ENCODE peak calls at places on chromosomes 12 and 14, in ten cellular contexts. One of them, this sample, is unnamed. For H3K4me1, the result is how much of the 10 kb centered on the place peaks cover.

GRCh38 chr14:23300687-23301223 is 1.9 kb downstream of the PPP1R3E start:
- DNase-seq in heart left ventricle: peak
- DNase-seq in body of pancreas: peak
- DNase-seq in stomach: no peak
- DNase-seq in IMR-90: peak
- DNase-seq in endothelial cell of umbilical vein: peak
- DNase-seq in adrenal gland: peak
- DNase-seq in H1: no peak
- DNase-seq in A549: no peak
- DNase-seq in sigmoid colon: peak
- DNase-seq in this sample: peak

GRCh38 chr12:32149489-32149888 is 42.8 kb downstream of the BICD1 start:
- DNase-seq in heart left ventricle: no peak
- DNase-seq in body of pancreas: no peak
- DNase-seq in stomach: no peak
- DNase-seq in IMR-90: no peak
- DNase-seq in endothelial cell of umbilical vein: no peak
- DNase-seq in adrenal gland: no peak
- DNase-seq in H1: no peak
- DNase-seq in A549: no peak
- DNase-seq in sigmoid colon: no peak
- DNase-seq in this sample: no peak

GRCh38 chr14:31420013-31420318 is 384 bp downstream of the HEATR5A start:
- DNase-seq in heart left ventricle: peak
- DNase-seq in body of pancreas: peak
- DNase-seq in stomach: peak
- DNase-seq in IMR-90: no peak
- DNase-seq in endothelial cell of umbilical vein: no peak
- DNase-seq in adrenal gland: peak
- DNase-seq in H1: no peak
- DNase-seq in A549: peak
- DNase-seq in sigmoid colon: peak
- DNase-seq in this sample: peak

GRCh38 chr14:52369305-52369781 is 55.2 kb downstream of the PTGER2 start:
- DNase-seq in heart left ventricle: peak
- DNase-seq in body of pancreas: no peak
- DNase-seq in stomach: no peak
- DNase-seq in IMR-90: peak
- DNase-seq in endothelial cell of umbilical vein: no peak
- DNase-seq in adrenal gland: no peak
- DNase-seq in H1: no peak
- DNase-seq in A549: no peak
- DNase-seq in sigmoid colon: no peak
- DNase-seq in this sample: peak

GRCh38 chr12:111412007-111412829 is 6.5 kb downstream of the SH2B3 start:
- DNase-seq in heart left ventricle: peak
- DNase-seq in body of pancreas: no peak
- DNase-seq in stomach: no peak
- DNase-seq in IMR-90: no peak
- DNase-seq in endothelial cell of umbilical vein: peak
- DNase-seq in adrenal gland: no peak
- DNase-seq in H1: no peak
- DNase-seq in A549: no peak
- DNase-seq in sigmoid colon: no peak
- DNase-seq in this sample: no peak

GRCh38 chr12:106722854-106723253 is 51.6 kb upstream of the RIC8B start:
- DNase-seq in heart left ventricle: no peak
- DNase-seq in body of pancreas: no peak
- DNase-seq in stomach: no peak
- DNase-seq in IMR-90: no peak
- DNase-seq in endothelial cell of umbilical vein: no peak
- DNase-seq in adrenal gland: no peak
- DNase-seq in H1: no peak
- DNase-seq in A549: no peak
- DNase-seq in sigmoid colon: no peak
- DNase-seq in this sample: no peak

GRCh38 chr12:123062682-123063426 is 82.4 kb downstream of the ARL6IP4 start:
- DNase-seq in heart left ventricle: peak
- DNase-seq in body of pancreas: peak
- DNase-seq in stomach: peak
- DNase-seq in IMR-90: peak
- DNase-seq in endothelial cell of umbilical vein: peak
- DNase-seq in adrenal gland: peak
- DNase-seq in H1: no peak
- DNase-seq in A549: peak
- DNase-seq in sigmoid colon: no peak
- DNase-seq in this sample: peak

GRCh38 chr12:102093319-102093718 is 26.6 kb downstream of the NUP37 start:
- DNase-seq in heart left ventricle: no peak
- DNase-seq in body of pancreas: no peak
- DNase-seq in stomach: no peak
- DNase-seq in IMR-90: peak
- DNase-seq in endothelial cell of umbilical vein: no peak
- DNase-seq in adrenal gland: no peak
- DNase-seq in H1: no peak
- DNase-seq in A549: no peak
- DNase-seq in sigmoid colon: no peak
- DNase-seq in this sample: no peak

GRCh38 chr14:21069388-21070082 is 569 bp upstream of the ARHGEF40 start:
- DNase-seq in heart left ventricle: peak
- DNase-seq in body of pancreas: peak
- DNase-seq in stomach: no peak
- DNase-seq in IMR-90: peak
- DNase-seq in endothelial cell of umbilical vein: no peak
- DNase-seq in adrenal gland: peak
- DNase-seq in H1: no peak
- DNase-seq in A549: no peak
- DNase-seq in sigmoid colon: no peak
- DNase-seq in this sample: peak

GRCh38 chr14:95240859-95241813 is 78.6 kb downstream of the CLMN start:
- DNase-seq in heart left ventricle: no peak
- DNase-seq in body of pancreas: no peak
- DNase-seq in stomach: no peak
- DNase-seq in IMR-90: no peak
- DNase-seq in endothelial cell of umbilical vein: no peak
- DNase-seq in adrenal gland: no peak
- DNase-seq in H1: no peak
- DNase-seq in A549: no peak
- DNase-seq in sigmoid colon: no peak
- DNase-seq in this sample: peak

GRCh38 chr12:117968084-117968789 is 553 bp downstream of the KSR2 start:
- DNase-seq in heart left ventricle: no peak
- DNase-seq in body of pancreas: no peak
- DNase-seq in stomach: no peak
- DNase-seq in IMR-90: no peak
- DNase-seq in endothelial cell of umbilical vein: no peak
- DNase-seq in adrenal gland: no peak
- DNase-seq in H1: no peak
- DNase-seq in A549: no peak
- DNase-seq in sigmoid colon: peak
- DNase-seq in this sample: no peak

GRCh38 chr12:124295431-124296058 is 652 bp downstream of the RFLNA start:
- DNase-seq in heart left ventricle: no peak
- DNase-seq in body of pancreas: no peak
- DNase-seq in stomach: no peak
- DNase-seq in IMR-90: no peak
- DNase-seq in endothelial cell of umbilical vein: no peak
- DNase-seq in adrenal gland: no peak
- DNase-seq in H1: no peak
- DNase-seq in A549: no peak
- DNase-seq in sigmoid colon: no peak
- DNase-seq in this sample: no peak

GRCh38 chr14:73221945-73222344 is 15.4 kb upstream of the PAPLN start:
- DNase-seq in heart left ventricle: no peak
- DNase-seq in body of pancreas: no peak
- DNase-seq in stomach: no peak
- DNase-seq in IMR-90: peak
- DNase-seq in endothelial cell of umbilical vein: peak
- DNase-seq in adrenal gland: no peak
- DNase-seq in H1: no peak
- DNase-seq in A549: no peak
- DNase-seq in sigmoid colon: no peak
- DNase-seq in this sample: no peak

GRCh38 chr14:73227812-73228781 is 9.2 kb upstream of the PAPLN start:
- DNase-seq in heart left ventricle: peak
- DNase-seq in body of pancreas: peak
- DNase-seq in stomach: no peak
- DNase-seq in IMR-90: peak
- DNase-seq in endothelial cell of umbilical vein: peak
- DNase-seq in adrenal gland: no peak
- DNase-seq in H1: no peak
- DNase-seq in A549: peak
- DNase-seq in sigmoid colon: peak
- DNase-seq in this sample: peak

DNA sequence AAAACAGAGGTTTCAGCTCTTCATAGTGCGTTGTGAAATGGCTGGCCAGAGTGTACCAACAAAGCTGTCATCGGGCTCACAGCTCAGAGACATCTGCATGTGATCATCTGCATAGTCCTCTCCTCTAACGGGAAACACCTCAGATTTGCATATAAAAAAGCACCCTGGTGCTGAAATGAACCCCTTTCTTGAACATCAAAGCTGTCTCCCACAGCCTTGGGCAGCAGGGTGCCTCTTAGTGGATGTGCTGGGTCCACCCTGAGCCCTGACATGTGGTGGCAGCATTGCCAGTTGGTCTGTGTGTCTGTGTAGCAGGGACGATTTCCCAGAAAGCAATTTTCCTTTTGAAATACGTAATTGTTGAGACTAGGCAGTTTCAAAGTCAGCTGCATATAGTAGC is 14.3 kb upstream of the PAPLN start:
- DNase-seq in heart left ventricle: no peak
- DNase-seq in body of pancreas: no peak
- DNase-seq in stomach: no peak
- DNase-seq in IMR-90: no peak
- DNase-seq in endothelial cell of umbilical vein: no peak
- DNase-seq in adrenal gland: no peak
- DNase-seq in H1: no peak
- DNase-seq in A549: no peak
- DNase-seq in sigmoid colon: no peak
- DNase-seq in this sample: no peak
- TF ChIP-seq POLR2A in heart left ventricle: no peak
- TF ChIP-seq POLR2A in body of pancreas: no peak
- TF ChIP-seq POLR2A in stomach: no peak
- TF ChIP-seq POLR2A in IMR-90: no peak
- TF ChIP-seq POLR2A in endothelial cell of umbilical vein: no peak
- TF ChIP-seq POLR2A in adrenal gland: no peak
- TF ChIP-seq POLR2A in H1: no peak
- TF ChIP-seq POLR2A in A549: no peak
- TF ChIP-seq POLR2A in sigmoid colon: no peak
- TF ChIP-seq POLR2A in this sample: no peak

DNA sequence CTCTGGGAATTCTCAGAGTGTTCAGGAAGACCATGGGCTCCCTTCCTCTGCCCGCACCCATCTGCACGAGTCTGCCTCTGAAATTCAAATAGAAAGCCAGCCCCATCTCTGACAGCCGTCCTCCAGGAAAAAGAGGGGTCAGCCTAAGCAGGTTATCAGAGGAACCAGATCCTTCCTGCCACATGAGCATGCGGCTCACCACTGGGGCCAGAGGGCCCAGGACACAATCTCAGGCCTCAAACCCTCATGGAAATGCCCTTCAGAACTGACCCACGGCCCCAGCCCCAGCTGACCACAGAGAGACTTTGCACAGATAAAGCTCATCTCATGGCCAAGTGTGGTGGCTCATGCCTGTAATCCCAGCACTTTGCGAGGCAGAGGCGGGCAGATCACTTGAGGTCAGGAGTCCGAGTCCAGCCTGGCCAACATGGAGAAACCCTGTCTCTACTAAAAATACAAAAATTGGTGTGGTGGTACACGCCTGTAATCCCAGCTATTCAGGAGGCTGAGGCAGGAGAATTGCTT is 23.2 kb downstream of the PXN start:
- DNase-seq in heart left ventricle: no peak
- DNase-seq in body of pancreas: no peak
- DNase-seq in stomach: no peak
- DNase-seq in IMR-90: no peak
- DNase-seq in endothelial cell of umbilical vein: peak
- DNase-seq in adrenal gland: no peak
- DNase-seq in H1: no peak
- DNase-seq in A549: no peak
- DNase-seq in sigmoid colon: no peak
- DNase-seq in this sample: no peak
- H3K4me1 ChIP-seq in heart left ventricle: half or more
- H3K4me1 ChIP-seq in body of pancreas: under half
- H3K4me1 ChIP-seq in stomach: half or more
- H3K4me1 ChIP-seq in IMR-90: under half
- H3K4me1 ChIP-seq in endothelial cell of umbilical vein: half or more
- H3K4me1 ChIP-seq in adrenal gland: half or more
- H3K4me1 ChIP-seq in H1: under half
- H3K4me1 ChIP-seq in A549: half or more
- H3K4me1 ChIP-seq in sigmoid colon: half or more
- H3K4me1 ChIP-seq in this sample: under half

DNA sequence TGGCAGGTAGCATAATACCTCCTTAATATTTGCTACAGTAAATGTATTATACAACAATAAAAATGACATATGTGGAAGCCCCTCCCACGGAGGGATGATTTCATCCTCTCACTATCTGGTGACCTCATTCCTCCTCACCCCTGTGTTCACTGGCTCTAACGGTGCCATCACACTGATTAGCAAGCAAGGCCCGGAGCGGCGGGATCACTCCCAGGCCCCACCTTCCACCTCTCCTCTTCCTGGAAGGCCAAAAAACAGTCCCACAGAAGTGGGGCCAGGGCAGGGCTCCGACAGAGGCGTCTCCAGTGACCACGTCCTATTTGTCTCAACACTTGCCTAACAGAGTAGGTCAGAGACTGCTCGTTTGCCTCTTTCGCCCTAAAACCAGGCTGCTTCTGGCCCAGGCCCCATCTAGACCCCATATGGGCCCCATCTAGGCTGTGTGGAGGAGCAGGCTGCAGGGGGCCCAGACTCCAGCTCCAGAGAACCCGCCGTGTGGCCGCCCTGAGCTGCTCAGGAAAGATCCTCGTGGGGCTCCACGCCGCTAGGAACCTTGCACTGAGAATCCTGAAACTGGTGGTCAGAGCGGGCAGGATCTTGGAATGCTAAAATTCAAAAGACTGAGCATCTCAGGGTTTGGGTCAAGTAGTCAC is 3.7 kb downstream of the SELPLG start:
- DNase-seq in heart left ventricle: peak
- DNase-seq in body of pancreas: peak
- DNase-seq in stomach: no peak
- DNase-seq in IMR-90: peak
- DNase-seq in endothelial cell of umbilical vein: peak
- DNase-seq in adrenal gland: no peak
- DNase-seq in H1: no peak
- DNase-seq in A549: peak
- DNase-seq in sigmoid colon: no peak
- DNase-seq in this sample: no peak
- TF ChIP-seq POLR2A in heart left ventricle: no peak
- TF ChIP-seq POLR2A in body of pancreas: no peak
- TF ChIP-seq POLR2A in stomach: no peak
- TF ChIP-seq POLR2A in IMR-90: no peak
- TF ChIP-seq POLR2A in endothelial cell of umbilical vein: no peak
- TF ChIP-seq POLR2A in adrenal gland: no peak
- TF ChIP-seq POLR2A in H1: no peak
- TF ChIP-seq POLR2A in A549: no peak
- TF ChIP-seq POLR2A in sigmoid colon: no peak
- TF ChIP-seq POLR2A in this sample: no peak

DNA sequence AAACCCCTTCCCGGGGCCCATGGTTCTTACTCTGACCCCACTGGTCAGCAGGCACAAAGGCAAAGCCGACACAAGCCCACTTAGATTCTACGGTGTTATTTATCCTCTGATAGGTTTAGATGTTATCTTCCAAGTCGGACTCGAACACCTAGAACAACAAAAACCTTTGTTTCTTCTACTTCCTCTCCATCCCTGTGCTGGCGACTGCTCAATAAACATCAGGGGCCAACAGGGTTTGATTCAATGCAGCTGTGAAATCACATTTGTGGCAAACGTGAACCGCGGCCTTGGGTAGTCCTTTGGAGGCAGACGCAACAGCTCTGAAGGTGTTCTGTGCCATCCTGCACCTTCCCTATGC is 87.1 kb downstream of the CHGA start:
- DNase-seq in heart left ventricle: no peak
- DNase-seq in body of pancreas: no peak
- DNase-seq in stomach: no peak
- DNase-seq in IMR-90: no peak
- DNase-seq in endothelial cell of umbilical vein: no peak
- DNase-seq in adrenal gland: no peak
- DNase-seq in H1: no peak
- DNase-seq in A549: no peak
- DNase-seq in sigmoid colon: no peak
- DNase-seq in this sample: no peak
- H3K4me1 ChIP-seq in heart left ventricle: half or more
- H3K4me1 ChIP-seq in body of pancreas: under half
- H3K4me1 ChIP-seq in stomach: half or more
- H3K4me1 ChIP-seq in IMR-90: under half
- H3K4me1 ChIP-seq in endothelial cell of umbilical vein: under half
- H3K4me1 ChIP-seq in adrenal gland: half or more
- H3K4me1 ChIP-seq in H1: under half
- H3K4me1 ChIP-seq in A549: under half
- H3K4me1 ChIP-seq in sigmoid colon: half or more
- H3K4me1 ChIP-seq in this sample: under half